ENCODE peak calls at places on chromosome 15, in four cellular contexts. O, Y, Q and W are unnamed samples.

GRCh38 chr15:67421105-67421504 is 99.8 kb upstream of the C15orf61 start:
- DNase-seq in O (no peak), Y (no peak), Q (no peak), W (no peak)

GRCh38 chr15:29925227-29926082 is 103.2 kb upstream of the TJP1 start:
- DNase-seq in O (peak), Y (peak), Q (no peak), W (peak)

GRCh38 chr15:73305331-73306211 is 63.2 kb downstream of the HCN4 start:
- DNase-seq in O (peak), Y (peak), Q (no peak), W (no peak)

GRCh38 chr15:82699726-82700125 is 9.9 kb downstream of the AP3B2 start:
- DNase-seq in O (no peak), Y (no peak), Q (no peak), W (no peak)

GRCh38 chr15:65249641-65250040 is 37.0 kb downstream of the PARP16 start:
- DNase-seq in O (no peak), Y (no peak), Q (no peak), W (no peak)

GRCh38 chr15:24772709-24773373 is 97.3 kb downstream of the NPAP1 start:
- DNase-seq in O (no peak), Y (peak), Q (peak), W (peak)

GRCh38 chr15:68204776-68205557 is at the start of gene CALML4:
- DNase-seq in O (no peak), Y (peak), Q (peak), W (peak)

GRCh38 chr15:67168694-67169093 is 85.8 kb downstream of the AAGAB start:
- DNase-seq in O (no peak), Y (no peak), Q (no peak), W (no peak)